ENCODE peak calls at places on chromosome 11, in nine cellular contexts. Q, J, Y, D, S, B, X, U and H are unnamed samples.

GRCh38 chr11:85123752-85124231 is 503.4 kb downstream of the DLG2 start:
- DNase-seq in Q (peak), J (no peak), Y (no peak), D (no peak), S (no peak), B (no peak), X (no peak), U (no peak), H (no peak)

GRCh38 chr11:46315033-46315738 is 32.1 kb upstream of the DGKZ start:
- DNase-seq in Q (peak), J (peak), Y (peak), D (peak), S (peak), B (peak), X (peak), U (no peak), H (no peak)

GRCh38 chr11:78101073-78101472 is 21.4 kb upstream of the NDUFC2 start:
- DNase-seq in Q (no peak), J (no peak), Y (peak), D (no peak), S (no peak), B (no peak), X (no peak), U (no peak), H (no peak)

GRCh38 chr11:65584723-65585171 is 8.9 kb downstream of the EHBP1L1 start:
- DNase-seq in Q (no peak), J (no peak), Y (peak), D (no peak), S (no peak), B (no peak), X (peak), U (no peak), H (no peak)

GRCh38 chr11:70206226-70206785 is 3.2 kb downstream of the FADD start:
- DNase-seq in Q (no peak), J (no peak), Y (no peak), D (no peak), S (no peak), B (no peak), X (no peak), U (no peak), H (no peak)

GRCh38 chr11:93059074-93059957 is 89.9 kb downstream of the MTNR1B start:
- DNase-seq in Q (no peak), J (peak), Y (peak), D (no peak), S (peak), B (no peak), X (no peak), U (no peak), H (no peak)

GRCh38 chr11:16790484-16791240 is 52.2 kb downstream of the C11orf58 start:
- DNase-seq in Q (no peak), J (no peak), Y (no peak), D (no peak), S (no peak), B (no peak), X (no peak), U (no peak), H (no peak)

GRCh38 chr11:128379587-128380279 is 207.6 kb downstream of the ETS1 start:
- DNase-seq in Q (no peak), J (peak), Y (no peak), D (no peak), S (no peak), B (peak), X (no peak), U (no peak), H (no peak)

GRCh38 chr11:126265801-126266200 is 2.9 kb downstream of the SRPRA start:
- DNase-seq in Q (no peak), J (no peak), Y (peak), D (no peak), S (peak), B (no peak), X (no peak), U (no peak), H (no peak)

GRCh38 chr11:3642071-3642951 is 519 bp upstream of the ART5 start:
- DNase-seq in Q (no peak), J (peak), Y (peak), D (peak), S (peak), B (peak), X (peak), U (peak), H (peak)

GRCh38 chr11:109075976-109076375 is 346.0 kb upstream of the C11orf87 start:
- DNase-seq in Q (no peak), J (no peak), Y (no peak), D (no peak), S (no peak), B (no peak), X (no peak), U (no peak), H (no peak)

GRCh38 chr11:19595499-19595839 is 117.2 kb upstream of the NAV2 start:
- DNase-seq in Q (no peak), J (no peak), Y (no peak), D (no peak), S (no peak), B (no peak), X (no peak), U (no peak), H (no peak)

GRCh38 chr11:3904228-3904627 is 48.8 kb downstream of the STIM1 start:
- DNase-seq in Q (no peak), J (peak), Y (no peak), D (no peak), S (no peak), B (peak), X (no peak), U (no peak), H (no peak)

GRCh38 chr11:126082251-126083109 is 19.8 kb upstream of the CDON start:
- DNase-seq in Q (no peak), J (no peak), Y (no peak), D (no peak), S (no peak), B (no peak), X (peak), U (no peak), H (no peak)

GRCh38 chr11:16979708-16980622 is 34.2 kb downstream of the PLEKHA7 start:
- DNase-seq in Q (no peak), J (no peak), Y (no peak), D (no peak), S (no peak), B (no peak), X (no peak), U (no peak), H (no peak)

GRCh38 chr11:86799680-86800075 is 664 bp upstream of the PRSS23 start:
- DNase-seq in Q (no peak), J (no peak), Y (peak), D (no peak), S (no peak), B (no peak), X (peak), U (no peak), H (no peak)

GRCh38 chr11:118319031-118319814 is 14.7 kb downstream of the CD3E start:
- DNase-seq in Q (no peak), J (no peak), Y (no peak), D (no peak), S (no peak), B (no peak), X (no peak), U (no peak), H (no peak)

GRCh38 chr11:122170815-122171475 is 54.9 kb upstream of the BLID start:
- DNase-seq in Q (no peak), J (peak), Y (peak), D (no peak), S (peak), B (peak), X (no peak), U (no peak), H (no peak)

GRCh38 chr11:65574963-65575567 is 788 bp upstream of the EHBP1L1 start:
- DNase-seq in Q (no peak), J (peak), Y (no peak), D (no peak), S (no peak), B (peak), X (no peak), U (no peak), H (no peak)

GRCh38 chr11:6755953-6756347 is 15.8 kb downstream of the OR2AG2 start:
- DNase-seq in Q (no peak), J (no peak), Y (no peak), D (no peak), S (no peak), B (no peak), X (no peak), U (no peak), H (no peak)

GRCh38 chr11:32231909-32232493 is 141.1 kb downstream of the RCN1 start:
- DNase-seq in Q (peak), J (peak), Y (peak), D (no peak), S (peak), B (peak), X (peak), U (no peak), H (no peak)

GRCh38 chr11:101870510-101870909 is 44.3 kb upstream of the CEP126 start:
- DNase-seq in Q (no peak), J (peak), Y (peak), D (no peak), S (peak), B (peak), X (no peak), U (no peak), H (no peak)

GRCh38 chr11:12725047-12725862 is 51.0 kb downstream of the TEAD1 start:
- DNase-seq in Q (peak), J (peak), Y (peak), D (no peak), S (peak), B (no peak), X (no peak), U (no peak), H (no peak)

GRCh38 chr11:31761636-31762035 is 49.5 kb downstream of the PAX6 start:
- DNase-seq in Q (no peak), J (no peak), Y (no peak), D (no peak), S (no peak), B (peak), X (no peak), U (no peak), H (no peak)

GRCh38 chr11:130650456-130651068 is 202.1 kb downstream of the ADAMTS15 start:
- DNase-seq in Q (no peak), J (peak), Y (no peak), D (no peak), S (no peak), B (no peak), X (no peak), U (no peak), H (peak)

GRCh38 chr11:73597340-73597955 is 464 bp downstream of the FAM168A start:
- DNase-seq in Q (peak), J (no peak), Y (no peak), D (no peak), S (no peak), B (no peak), X (no peak), U (no peak), H (no peak)

GRCh38 chr11:132258865-132259264 is 888.5 kb downstream of the NTM start:
- DNase-seq in Q (no peak), J (peak), Y (peak), D (no peak), S (peak), B (no peak), X (no peak), U (no peak), H (no peak)

GRCh38 chr11:132718711-132719641 is 813.3 kb downstream of the OPCML start:
- DNase-seq in Q (peak), J (no peak), Y (peak), D (no peak), S (peak), B (no peak), X (no peak), U (no peak), H (no peak)

GRCh38 chr11:115201121-115201792 is 303.0 kb downstream of the CADM1 start:
- DNase-seq in Q (no peak), J (no peak), Y (peak), D (no peak), S (peak), B (no peak), X (no peak), U (no peak), H (no peak)

GRCh38 chr11:78802058-78802633 is 227.5 kb upstream of the NARS2 start:
- DNase-seq in Q (no peak), J (peak), Y (peak), D (no peak), S (no peak), B (peak), X (no peak), U (no peak), H (no peak)

GRCh38 chr11:108170191-108170590 is 48.8 kb downstream of the ACAT1 start:
- DNase-seq in Q (peak), J (no peak), Y (no peak), D (no peak), S (no peak), B (no peak), X (no peak), U (no peak), H (no peak)

GRCh38 chr11:62423012-62423411 is 4.2 kb downstream of the SCGB1A1 start:
- DNase-seq in Q (no peak), J (no peak), Y (no peak), D (no peak), S (no peak), B (no peak), X (no peak), U (no peak), H (no peak)

GRCh38 chr11:13276454-13276851 is 1.1 kb upstream of the BMAL1 start:
- DNase-seq in Q (no peak), J (no peak), Y (no peak), D (no peak), S (no peak), B (no peak), X (no peak), U (no peak), H (no peak)

GRCh38 chr11:10654211-10655150 is 39.1 kb downstream of the IRAG1 start:
- DNase-seq in Q (peak), J (peak), Y (peak), D (no peak), S (no peak), B (peak), X (no peak), U (no peak), H (no peak)

GRCh38 chr11:128929468-128929867 is 13.2 kb downstream of the TP53AIP1 start:
- DNase-seq in Q (peak), J (no peak), Y (no peak), D (no peak), S (no peak), B (no peak), X (no peak), U (no peak), H (no peak)

GRCh38 chr11:119680899-119681370 is 48.1 kb downstream of the NECTIN1 start:
- DNase-seq in Q (no peak), J (peak), Y (no peak), D (peak), S (no peak), B (no peak), X (no peak), U (peak), H (no peak)

GRCh38 chr11:132742929-132743328 is 789.4 kb downstream of the OPCML start:
- DNase-seq in Q (no peak), J (no peak), Y (no peak), D (no peak), S (no peak), B (no peak), X (no peak), U (no peak), H (no peak)

GRCh38 chr11:121365304-121365703 is 72.7 kb downstream of the SC5D start:
- DNase-seq in Q (no peak), J (no peak), Y (no peak), D (no peak), S (no peak), B (no peak), X (no peak), U (no peak), H (no peak)

GRCh38 chr11:122189259-122189658 is 73.2 kb upstream of the BLID start:
- DNase-seq in Q (no peak), J (peak), Y (peak), D (no peak), S (peak), B (peak), X (no peak), U (no peak), H (no peak)

GRCh38 chr11:14789879-14790484 is 102.0 kb downstream of the CYP2R1 start:
- DNase-seq in Q (peak), J (peak), Y (peak), D (no peak), S (no peak), B (peak), X (no peak), U (no peak), H (no peak)
- TF ChIP-seq CTCF in Q (peak), J (peak), Y (peak), D (peak), S (peak), B (peak), X (no peak), U (peak), H (peak)

GRCh38 chr11:35461917-35462316 is 42.6 kb upstream of the SLC1A2 start:
- DNase-seq in Q (no peak), J (no peak), Y (no peak), D (no peak), S (no peak), B (no peak), X (no peak), U (no peak), H (no peak)
- TF ChIP-seq CTCF in Q (no peak), J (no peak), Y (no peak), D (no peak), S (no peak), B (no peak), X (no peak), U (no peak), H (peak)

GRCh38 chr11:94968334-94968958 is 4.9 kb downstream of the CWC15 start:
- DNase-seq in Q (no peak), J (peak), Y (peak), D (no peak), S (no peak), B (peak), X (no peak), U (no peak), H (no peak)
- TF ChIP-seq CTCF in Q (peak), J (peak), Y (peak), D (peak), S (peak), B (peak), X (peak), U (peak), H (peak)

GRCh38 chr11:35126000-35126878 is 12.7 kb upstream of the CD44 start:
- DNase-seq in Q (peak), J (no peak), Y (no peak), D (no peak), S (no peak), B (no peak), X (no peak), U (no peak), H (no peak)

GRCh38 chr11:35122308-35122707 is 16.7 kb upstream of the CD44 start:
- DNase-seq in Q (peak), J (no peak), Y (no peak), D (no peak), S (no peak), B (no peak), X (no peak), U (no peak), H (no peak)

GRCh38 chr11:35118906-35119305 is 20.1 kb upstream of the CD44 start:
- DNase-seq in Q (peak), J (no peak), Y (no peak), D (no peak), S (no peak), B (no peak), X (no peak), U (no peak), H (no peak)

GRCh38 chr11:35116762-35117588 is 22.0 kb upstream of the CD44 start:
- DNase-seq in Q (no peak), J (no peak), Y (peak), D (no peak), S (no peak), B (peak), X (no peak), U (no peak), H (no peak)

DNA sequence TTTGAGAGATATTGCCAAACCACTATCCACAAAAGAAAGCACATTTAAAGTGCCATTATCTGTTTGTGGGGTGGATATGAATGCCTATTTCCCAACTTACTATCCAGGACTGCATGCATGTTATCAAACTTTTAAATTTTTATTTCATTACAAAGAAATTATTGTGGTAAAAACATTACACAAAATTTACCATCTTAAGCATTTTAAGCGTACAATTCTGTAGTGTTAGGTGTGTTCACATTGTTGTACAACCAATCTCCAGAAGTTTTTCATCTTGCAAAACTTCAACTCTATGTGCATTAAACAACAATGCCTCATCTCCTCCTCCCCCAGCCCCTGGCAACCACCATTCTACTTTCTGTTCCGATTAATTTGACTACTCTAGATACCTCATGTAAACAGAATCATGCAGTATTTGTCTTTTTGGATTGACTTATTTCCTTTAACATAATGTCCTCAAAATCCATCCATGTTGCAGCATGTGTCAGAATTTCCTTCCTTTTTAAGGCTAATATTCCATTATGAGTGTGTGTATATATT is 17.6 kb upstream of the CD44 start:
- DNase-seq in Q (peak), J (no peak), Y (no peak), D (no peak), S (no peak), B (no peak), X (no peak), U (no peak), H (no peak)
- TF ChIP-seq CTCF in Q (no peak), J (no peak), Y (no peak), D (no peak), S (no peak), B (no peak), X (no peak), U (no peak), H (no peak)

DNA sequence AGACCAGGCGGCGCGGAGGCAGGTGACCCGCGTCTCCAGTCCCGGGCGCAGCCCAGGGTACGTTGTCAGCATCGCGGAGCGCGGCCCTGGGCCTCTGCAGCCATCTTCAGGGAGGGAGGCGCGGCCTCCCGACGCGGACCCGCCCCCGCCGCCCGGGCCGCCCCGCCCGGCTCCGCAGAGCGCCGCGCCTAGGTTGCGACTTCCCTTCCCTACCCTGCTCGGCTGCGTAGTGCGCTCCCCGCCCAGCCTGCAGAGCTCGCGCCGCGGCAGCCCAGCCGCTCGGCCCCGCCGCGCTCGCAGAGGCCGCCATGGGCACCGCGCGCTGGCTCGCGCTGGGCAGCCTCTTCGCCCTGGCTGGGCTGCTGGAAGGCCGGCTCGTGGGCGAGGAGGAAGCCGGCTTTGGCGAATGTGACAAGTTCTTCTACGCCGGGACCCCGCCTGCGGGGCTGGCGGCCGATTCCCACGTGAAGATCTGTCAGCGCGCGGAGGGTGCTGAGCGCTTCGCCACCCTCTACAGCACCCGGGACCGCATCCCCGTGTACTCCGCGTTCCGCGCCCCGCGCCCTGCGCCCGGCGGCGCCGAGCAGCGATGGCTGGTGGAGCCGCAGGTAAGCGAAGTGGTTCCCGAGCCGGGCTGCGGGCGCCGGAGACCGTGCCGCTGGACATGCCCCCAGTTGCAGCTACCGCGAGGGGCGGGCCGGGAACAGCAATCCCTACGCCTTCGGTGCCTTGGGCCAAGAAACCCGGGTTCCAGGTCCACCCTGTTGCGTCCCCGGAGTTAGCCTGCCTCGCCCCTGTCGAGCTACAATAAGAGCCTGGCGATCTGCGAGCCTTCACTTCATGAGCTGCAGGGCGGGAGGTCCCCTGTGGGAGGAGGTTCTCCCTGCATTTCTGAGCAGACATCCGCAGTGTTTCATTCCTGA is at the start of gene ENDOD1:
- DNase-seq in Q (peak), J (peak), Y (peak), D (peak), S (peak), B (peak), X (peak), U (peak), H (peak)
- TF ChIP-seq CTCF in Q (no peak), J (no peak), Y (peak), D (no peak), S (peak), B (no peak), X (no peak), U (no peak), H (peak)